ENCODE peak calls at places on chromosomes 16 and 17, in five cellular contexts. One of them, this sample, is unnamed. For H3K4me1, the result is how much of the 10 kb centered on the place peaks cover.

GRCh38 chr16:8655184-8655717 is 19.2 kb upstream of the ABAT start:
- DNase-seq in A549: peak
- DNase-seq in PC-3: no peak
- DNase-seq in Peyer's patch: no peak
- DNase-seq in ascending aorta: no peak
- DNase-seq in this sample: peak

GRCh38 chr16:22092143-22092933 is at the start of gene VWA3A:
- DNase-seq in ascending aorta: no peak
- DNase-seq in A549: no peak
- DNase-seq in PC-3: no peak
- DNase-seq in Peyer's patch: no peak
- DNase-seq in this sample: no peak

GRCh38 chr17:66310528-66311148 is 8.2 kb downstream of the PRKCA start:
- DNase-seq in PC-3: no peak
- DNase-seq in A549: peak
- DNase-seq in Peyer's patch: no peak
- DNase-seq in ascending aorta: no peak
- DNase-seq in this sample: no peak

GRCh38 chr17:6393368-6393952 is 41.5 kb downstream of the AIPL1 start:
- DNase-seq in Peyer's patch: no peak
- DNase-seq in ascending aorta: no peak
- DNase-seq in PC-3: peak
- DNase-seq in A549: no peak
- DNase-seq in this sample: no peak

GRCh38 chr16:66603537-66604375 is 748 bp upstream of the CMTM3 start:
- DNase-seq in A549: peak
- DNase-seq in Peyer's patch: peak
- DNase-seq in PC-3: no peak
- DNase-seq in ascending aorta: peak
- DNase-seq in this sample: peak

GRCh38 chr16:49495151-49495566 is 121.6 kb downstream of the C16orf78 start:
- DNase-seq in ascending aorta: peak
- DNase-seq in A549: no peak
- DNase-seq in Peyer's patch: no peak
- DNase-seq in PC-3: no peak
- DNase-seq in this sample: no peak

GRCh38 chr16:50354629-50355456 is 13.9 kb downstream of the BRD7 start:
- DNase-seq in ascending aorta: no peak
- DNase-seq in Peyer's patch: no peak
- DNase-seq in A549: no peak
- DNase-seq in PC-3: peak
- DNase-seq in this sample: peak

GRCh38 chr16:17335826-17336492 is 134.8 kb downstream of the XYLT1 start:
- DNase-seq in A549: no peak
- DNase-seq in PC-3: no peak
- DNase-seq in Peyer's patch: no peak
- DNase-seq in ascending aorta: no peak
- DNase-seq in this sample: no peak

GRCh38 chr16:56939801-56940200 is 7.9 kb downstream of the HERPUD1 start:
- DNase-seq in Peyer's patch: no peak
- DNase-seq in ascending aorta: no peak
- DNase-seq in PC-3: no peak
- DNase-seq in A549: no peak
- DNase-seq in this sample: no peak

GRCh38 chr16:67525176-67525860 is 3.3 kb upstream of the RIPOR1 start:
- DNase-seq in Peyer's patch: no peak
- DNase-seq in PC-3: no peak
- DNase-seq in A549: no peak
- DNase-seq in ascending aorta: no peak
- DNase-seq in this sample: no peak

GRCh38 chr17:48215583-48216139 is 108.1 kb downstream of the SNX11 start:
- DNase-seq in Peyer's patch: no peak
- DNase-seq in ascending aorta: no peak
- DNase-seq in A549: peak
- DNase-seq in PC-3: peak
- DNase-seq in this sample: no peak

GRCh38 chr16:87459027-87459426 is 33.8 kb downstream of the ZCCHC14 start:
- DNase-seq in PC-3: no peak
- DNase-seq in ascending aorta: no peak
- DNase-seq in Peyer's patch: no peak
- DNase-seq in A549: no peak
- DNase-seq in this sample: no peak

GRCh38 chr17:32882734-32883133 is 5.8 kb upstream of the MYO1D start:
- DNase-seq in Peyer's patch: no peak
- DNase-seq in A549: no peak
- DNase-seq in PC-3: no peak
- DNase-seq in ascending aorta: no peak
- DNase-seq in this sample: no peak

GRCh38 chr17:31052187-31052889 is 42.4 kb upstream of the NF1 start:
- DNase-seq in PC-3: peak
- DNase-seq in ascending aorta: peak
- DNase-seq in Peyer's patch: peak
- DNase-seq in A549: peak
- DNase-seq in this sample: no peak

GRCh38 chr16:72128701-72129100 is 35.1 kb downstream of the DHX38 start:
- DNase-seq in Peyer's patch: no peak
- DNase-seq in PC-3: no peak
- DNase-seq in A549: no peak
- DNase-seq in ascending aorta: no peak
- DNase-seq in this sample: no peak

GRCh38 chr16:35910409-35910808 is 2451.0 kb downstream of the TP53TG3F start:
- DNase-seq in ascending aorta: no peak
- DNase-seq in Peyer's patch: no peak
- DNase-seq in PC-3: no peak
- DNase-seq in A549: no peak
- DNase-seq in this sample: no peak

GRCh38 chr17:81976332-81977210 is 858 bp upstream of the ASPSCR1 start:
- DNase-seq in ascending aorta: no peak
- DNase-seq in Peyer's patch: peak
- DNase-seq in PC-3: peak
- DNase-seq in A549: peak
- DNase-seq in this sample: no peak

GRCh38 chr17:33924105-33924504 is 331.0 kb upstream of the CCL2 start:
- DNase-seq in ascending aorta: no peak
- DNase-seq in PC-3: no peak
- DNase-seq in A549: no peak
- DNase-seq in Peyer's patch: no peak
- DNase-seq in this sample: no peak

GRCh38 chr17:30337393-30337999 is 3.6 kb upstream of the TMIGD1 start:
- DNase-seq in Peyer's patch: no peak
- DNase-seq in PC-3: no peak
- DNase-seq in A549: no peak
- DNase-seq in ascending aorta: no peak
- DNase-seq in this sample: no peak

GRCh38 chr16:351804-352520 is 561 bp downstream of the AXIN1 start:
- DNase-seq in ascending aorta: no peak
- DNase-seq in A549: no peak
- DNase-seq in Peyer's patch: no peak
- DNase-seq in PC-3: no peak
- DNase-seq in this sample: peak

GRCh38 chr17:488993-489757 is 136.6 kb upstream of the RPH3AL start:
- DNase-seq in ascending aorta: no peak
- DNase-seq in Peyer's patch: no peak
- DNase-seq in A549: peak
- DNase-seq in PC-3: no peak
- DNase-seq in this sample: peak

GRCh38 chr17:46020023-46020735 is 21.1 kb downstream of the STH start:
- DNase-seq in PC-3: no peak
- DNase-seq in Peyer's patch: peak
- DNase-seq in A549: no peak
- DNase-seq in ascending aorta: no peak
- DNase-seq in this sample: peak

GRCh38 chr16:49116873-49117272 is 164.8 kb downstream of the CBLN1 start:
- DNase-seq in PC-3: no peak
- DNase-seq in Peyer's patch: no peak
- DNase-seq in ascending aorta: no peak
- DNase-seq in A549: no peak
- DNase-seq in this sample: no peak

GRCh38 chr16:9469512-9469911 is 378.1 kb downstream of the HAPSTR1 start:
- DNase-seq in PC-3: no peak
- DNase-seq in ascending aorta: no peak
- DNase-seq in Peyer's patch: no peak
- DNase-seq in A549: peak
- DNase-seq in this sample: no peak

GRCh38 chr16:19130852-19131808 is 17.4 kb downstream of the ITPRIPL2 start:
- DNase-seq in A549: peak
- DNase-seq in Peyer's patch: no peak
- DNase-seq in PC-3: peak
- DNase-seq in ascending aorta: no peak
- DNase-seq in this sample: no peak
- H3K4me3 ChIP-seq in A549: no peak
- H3K4me3 ChIP-seq in Peyer's patch: no peak
- H3K4me3 ChIP-seq in PC-3: peak
- H3K4me3 ChIP-seq in ascending aorta: no peak
- H3K4me3 ChIP-seq in this sample: no peak

GRCh38 chr17:43363181-43363925 is 35.4 kb upstream of the ARL4D start:
- DNase-seq in Peyer's patch: no peak
- DNase-seq in PC-3: no peak
- DNase-seq in A549: no peak
- DNase-seq in ascending aorta: peak
- DNase-seq in this sample: no peak
- H3K4me1 ChIP-seq in Peyer's patch: under half
- H3K4me1 ChIP-seq in PC-3: under half
- H3K4me1 ChIP-seq in A549: under half
- H3K4me1 ChIP-seq in ascending aorta: under half
- H3K4me1 ChIP-seq in this sample: under half

DNA sequence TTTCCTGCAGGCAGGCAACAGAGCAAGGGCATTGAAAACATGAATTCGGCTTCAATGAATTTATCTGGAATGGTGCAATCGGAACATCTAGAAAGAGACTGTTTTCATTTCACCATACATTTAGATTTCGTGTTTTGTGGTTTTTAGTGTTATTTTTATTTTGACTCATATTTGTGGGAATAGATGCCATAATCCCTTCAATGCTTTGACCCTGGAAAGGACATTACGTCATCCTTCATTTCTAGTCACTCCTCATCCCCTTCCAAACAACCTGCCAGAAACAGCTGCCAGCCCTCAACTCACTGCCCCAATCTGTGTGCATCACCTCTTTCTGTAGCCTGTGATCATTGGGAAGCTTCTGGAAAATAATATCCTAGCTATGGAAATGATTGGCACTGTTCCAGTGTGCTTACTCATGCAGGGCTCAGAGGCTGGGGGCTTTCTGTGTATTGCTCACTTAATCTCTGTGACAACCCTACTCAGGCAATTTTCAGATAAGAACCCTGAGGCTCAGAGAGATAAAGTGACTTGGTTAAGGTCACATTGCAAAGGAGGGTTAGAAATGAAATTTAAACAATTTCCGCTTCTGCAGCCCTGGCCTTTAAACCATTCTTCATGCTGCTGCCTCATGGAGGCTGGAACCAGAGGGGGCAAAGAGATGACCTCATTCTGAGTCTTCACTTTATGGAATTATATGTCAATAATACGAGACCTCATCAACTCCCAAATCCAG is 9.5 kb upstream of the KSR1 start:
- DNase-seq in A549: peak
- DNase-seq in Peyer's patch: no peak
- DNase-seq in ascending aorta: no peak
- DNase-seq in PC-3: peak
- DNase-seq in this sample: no peak
- H3K27ac ChIP-seq in A549: peak
- H3K27ac ChIP-seq in Peyer's patch: no peak
- H3K27ac ChIP-seq in ascending aorta: no peak
- H3K27ac ChIP-seq in PC-3: peak
- H3K27ac ChIP-seq in this sample: no peak

GRCh38 chr17:35763767-35764122 is 3.1 kb downstream of the C17orf50 start:
- DNase-seq in A549: no peak
- DNase-seq in Peyer's patch: no peak
- DNase-seq in PC-3: no peak
- DNase-seq in ascending aorta: no peak
- DNase-seq in this sample: no peak
- H3K4me3 ChIP-seq in A549: peak
- H3K4me3 ChIP-seq in Peyer's patch: peak
- H3K4me3 ChIP-seq in PC-3: no peak
- H3K4me3 ChIP-seq in ascending aorta: peak
- H3K4me3 ChIP-seq in this sample: no peak

DNA sequence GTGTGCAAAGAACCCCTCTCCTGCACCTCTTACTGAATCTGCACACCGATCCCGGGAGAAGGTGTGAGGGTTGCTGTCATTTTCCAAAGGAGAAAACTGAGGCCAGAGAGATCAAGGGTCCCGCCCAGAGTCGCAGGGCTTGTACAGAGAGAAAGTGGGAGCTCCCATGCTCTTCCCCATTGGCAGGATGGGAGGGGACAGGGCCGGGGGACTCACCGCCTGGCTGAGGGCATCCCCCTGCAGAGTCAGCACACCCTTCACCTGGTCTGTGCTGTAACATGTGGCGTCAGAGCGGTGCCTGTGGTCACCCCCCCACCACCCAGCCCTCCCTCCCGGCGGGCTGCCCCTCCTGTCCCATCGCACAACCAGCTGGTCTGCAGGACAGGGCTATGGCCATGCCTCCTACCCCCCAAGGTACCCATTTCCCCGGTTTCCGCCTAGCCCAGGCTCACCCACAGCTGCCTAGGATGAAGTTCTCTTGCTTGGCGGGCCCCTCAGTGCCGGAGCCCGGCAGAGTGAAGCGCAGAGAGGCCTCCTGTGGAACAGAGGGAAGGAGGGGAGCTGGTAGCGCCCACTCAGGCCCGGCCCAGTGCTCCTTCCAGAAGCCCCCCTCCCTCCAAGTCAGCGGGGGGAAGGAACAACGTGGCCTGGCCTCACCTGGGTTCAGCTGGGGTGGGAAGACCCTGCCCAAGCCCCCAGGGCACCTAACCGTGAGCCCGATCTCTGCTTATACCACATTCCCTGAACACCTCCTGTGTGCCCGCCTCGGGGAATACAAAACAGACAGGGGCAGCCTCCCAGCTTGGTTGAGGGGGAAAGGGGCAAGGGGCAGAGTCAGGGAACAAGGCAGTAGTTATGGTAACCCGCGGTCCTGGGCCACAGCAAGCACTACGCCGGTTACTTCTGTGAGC is 1.1 kb downstream of the ROGDI start:
- DNase-seq in PC-3: no peak
- DNase-seq in A549: no peak
- DNase-seq in ascending aorta: no peak
- DNase-seq in Peyer's patch: no peak
- DNase-seq in this sample: no peak
- H3K4me1 ChIP-seq in PC-3: under half
- H3K4me1 ChIP-seq in A549: under half
- H3K4me1 ChIP-seq in ascending aorta: under half
- H3K4me1 ChIP-seq in Peyer's patch: under half
- H3K4me1 ChIP-seq in this sample: under half

DNA sequence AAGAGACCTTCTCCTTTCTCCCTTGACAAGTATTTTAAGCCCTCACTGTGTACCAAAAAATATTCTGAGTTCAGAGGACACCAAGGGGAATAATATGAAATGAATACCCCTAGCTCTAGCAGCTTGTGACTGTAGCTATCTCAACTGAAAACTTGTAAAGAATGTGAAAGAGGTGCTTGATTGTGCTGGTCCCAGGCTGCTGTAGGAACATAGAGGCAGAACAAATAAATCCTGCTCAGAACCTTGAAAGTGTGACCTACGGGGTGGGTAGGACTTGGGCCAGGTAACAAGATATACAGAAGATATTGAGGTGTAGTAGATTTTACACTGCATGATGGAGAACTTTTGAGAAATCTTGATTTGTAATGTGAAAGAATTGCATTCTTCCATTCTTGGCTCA is 606.8 kb downstream of the TOX3 start:
- DNase-seq in A549: no peak
- DNase-seq in Peyer's patch: no peak
- DNase-seq in PC-3: no peak
- DNase-seq in ascending aorta: no peak
- DNase-seq in this sample: no peak
- H3K27ac ChIP-seq in A549: no peak
- H3K27ac ChIP-seq in Peyer's patch: no peak
- H3K27ac ChIP-seq in PC-3: no peak
- H3K27ac ChIP-seq in ascending aorta: no peak
- H3K27ac ChIP-seq in this sample: no peak

This sample was measured in CD4-positive, CD25-positive, alpha-beta regulatory T cell.